ENCODE peak calls at places on chromosomes 11 and 22, in four cellular contexts. One of them, this sample, is unnamed.

GRCh38 chr11:103051986-103052385 is 40.0 kb downstream of the DCUN1D5 start:
- DNase-seq in T-cell: no peak
- DNase-seq in activated naive CD4-positive, alpha-beta T cell: no peak
- DNase-seq in iris pigment epithelial cell: peak; percentile 64
- DNase-seq in this sample: no peak

GRCh38 chr11:128888034-128888985 is 2.8 kb upstream of the KCNJ5 start:
- DNase-seq in T-cell: no peak
- DNase-seq in activated naive CD4-positive, alpha-beta T cell: no peak
- DNase-seq in iris pigment epithelial cell: no peak
- DNase-seq in this sample: no peak

GRCh38 chr11:706439-706956 is 467 bp downstream of the EPS8L2 start:
- DNase-seq in T-cell: no peak
- DNase-seq in activated naive CD4-positive, alpha-beta T cell: no peak
- DNase-seq in iris pigment epithelial cell: no peak
- DNase-seq in this sample: no peak

GRCh38 chr11:2791139-2791520 is 91.3 kb upstream of the KCNQ1OT1 start:
- DNase-seq in T-cell: no peak
- DNase-seq in activated naive CD4-positive, alpha-beta T cell: no peak
- DNase-seq in iris pigment epithelial cell: no peak
- DNase-seq in this sample: peak; percentile 1

GRCh38 chr22:24247564-24248344 is 2.9 kb upstream of the GGT5 start:
- DNase-seq in T-cell: no peak
- DNase-seq in activated naive CD4-positive, alpha-beta T cell: peak; percentile 34
- DNase-seq in iris pigment epithelial cell: peak; percentile 99
- DNase-seq in this sample: peak; percentile 22

GRCh38 chr22:38941488-38941987 is 15.9 kb upstream of the APOBEC3A start:
- DNase-seq in T-cell: no peak
- DNase-seq in activated naive CD4-positive, alpha-beta T cell: no peak
- DNase-seq in iris pigment epithelial cell: no peak
- DNase-seq in this sample: no peak

GRCh38 chr11:64291746-64292457 is 800 bp downstream of the KCNK4 start:
- DNase-seq in T-cell: no peak
- DNase-seq in activated naive CD4-positive, alpha-beta T cell: no peak
- DNase-seq in iris pigment epithelial cell: no peak
- DNase-seq in this sample: no peak

GRCh38 chr11:65781962-65782815 is 1.4 kb upstream of the AP5B1 start:
- DNase-seq in T-cell: no peak
- DNase-seq in activated naive CD4-positive, alpha-beta T cell: no peak
- DNase-seq in iris pigment epithelial cell: no peak
- DNase-seq in this sample: no peak

GRCh38 chr22:40951795-40952602 is 821 bp downstream of the RBX1 start:
- DNase-seq in T-cell: no peak
- DNase-seq in activated naive CD4-positive, alpha-beta T cell: no peak
- DNase-seq in iris pigment epithelial cell: no peak
- DNase-seq in this sample: no peak

GRCh38 chr11:17714356-17714854 is 5.0 kb upstream of the MYOD1 start:
- DNase-seq in T-cell: no peak
- DNase-seq in activated naive CD4-positive, alpha-beta T cell: no peak
- DNase-seq in iris pigment epithelial cell: no peak
- DNase-seq in this sample: no peak

GRCh38 chr22:41526802-41527799 is 17.2 kb downstream of the POLR3H start:
- DNase-seq in T-cell: peak; percentile 60
- DNase-seq in activated naive CD4-positive, alpha-beta T cell: peak; percentile 69
- DNase-seq in iris pigment epithelial cell: no peak
- DNase-seq in this sample: peak; percentile 71

GRCh38 chr22:26095271-26095956 is 73.8 kb upstream of the SEZ6L start:
- DNase-seq in T-cell: no peak
- DNase-seq in activated naive CD4-positive, alpha-beta T cell: no peak
- DNase-seq in iris pigment epithelial cell: no peak
- DNase-seq in this sample: no peak

GRCh38 chr11:88428959-88429358 is 91.4 kb upstream of the CTSC start:
- DNase-seq in T-cell: no peak
- DNase-seq in activated naive CD4-positive, alpha-beta T cell: no peak
- DNase-seq in iris pigment epithelial cell: no peak
- DNase-seq in this sample: no peak

This sample was measured in effector CD4-positive, alpha-beta T cell.